ENCODE peak calls at places on chromosome 16, in five cellular contexts. Q is fibroblast of the aortic adventitia; G is activated effector memory CD4-positive, alpha-beta T cell treated with Interleukin-2 at 50 U/mL for 16 hours; L is NCI-H2029; E is naive thymus-derived CD8-positive, alpha-beta T cell. P is an unnamed sample.

GRCh38 chr16:82368041-82368440 is 198.0 kb upstream of the MPHOSPH6 start:
- DNase-seq in Q (peak; percentile 2), G (no peak), E (no peak), L (no peak), P (no peak)

GRCh38 chr16:23682181-23682580 is 3.5 kb downstream of the PLK1 start:
- DNase-seq in E (no peak), Q (peak; percentile 68), L (no peak), G (no peak), P (no peak)

GRCh38 chr16:48542020-48542473 is 67.9 kb downstream of the N4BP1 start:
- DNase-seq in E (no peak), L (no peak), G (no peak), Q (peak; percentile 77), P (no peak)

GRCh38 chr16:49849709-49850108 is 6.2 kb downstream of the ZNF423 start:
- DNase-seq in Q (no peak), G (no peak), E (no peak), L (no peak), P (no peak)

GRCh38 chr16:27431773-27432599 is 30.0 kb downstream of the IL21R start:
- DNase-seq in E (no peak), L (no peak), Q (no peak), G (no peak), P (no peak)

GRCh38 chr16:84616515-84616914 is 1.4 kb downstream of the COTL1 start:
- DNase-seq in L (no peak), Q (no peak), E (no peak), G (no peak), P (no peak)

GRCh38 chr16:27195068-27195741 is 8.1 kb upstream of the KDM8 start:
- DNase-seq in E (no peak), Q (no peak), G (no peak), L (no peak), P (no peak)

GRCh38 chr16:86509759-86510464 is 415 bp upstream of the FOXF1 start:
- DNase-seq in Q (peak; percentile 80), L (no peak), E (no peak), G (no peak), P (no peak)

GRCh38 chr16:51734220-51734619 is 583.1 kb upstream of the SALL1 start:
- DNase-seq in Q (no peak), G (no peak), E (no peak), L (no peak), P (no peak)

GRCh38 chr16:4414187-4414909 is 2.0 kb downstream of the CORO7 start:
- DNase-seq in L (peak; percentile 23), E (peak; percentile 81), G (peak; percentile 75), Q (no peak), P (peak; percentile 69)

GRCh38 chr16:11561440-11561797 is 25.3 kb downstream of the LITAF start:
- DNase-seq in E (no peak), Q (no peak), L (no peak), G (no peak), P (no peak)

GRCh38 chr16:47063011-47063724 is 80.6 kb downstream of the NETO2 start:
- DNase-seq in E (no peak), G (no peak), Q (no peak), L (no peak), P (no peak)

GRCh38 chr16:58500329-58501241 is 642 bp downstream of the NDRG4 start:
- DNase-seq in L (no peak), E (no peak), Q (no peak), G (no peak), P (no peak)

P was measured in DMS153.